ENCODE peak calls at places on chromosomes 4 and X, in ten cellular contexts. L is upper lobe of right lung; N is mucosa of descending colon; W is tibial nerve; P is CD4-positive, alpha-beta T cell; Z is ovary; S is colonic mucosa; O is body of pancreas; J is tibial artery; H is foreskin keratinocyte. E is an unnamed sample.

GRCh38 chr4:84920591-84920990 is 45.9 kb downstream of the WDFY3 start:
- DNase-seq in P (no peak), N (no peak), J (peak; percentile 28), H (peak; percentile 55), O (no peak), S (no peak), Z (no peak), W (no peak), L (no peak), E (no peak)

GRCh38 chr4:30402276-30402675 is 317.9 kb upstream of the PCDH7 start:
- DNase-seq in W (no peak), H (peak; percentile 38), P (no peak), O (no peak), Z (no peak), L (no peak), N (no peak), S (no peak), J (no peak), E (no peak)

GRCh38 chrX:38968817-38969216 is 167.6 kb downstream of the MID1IP1 start:
- DNase-seq in Z (no peak), J (peak; percentile 27), N (no peak), H (no peak), P (no peak), S (no peak), W (no peak), O (no peak), L (no peak), E (no peak)

GRCh38 chrX:56068274-56068758 is 163.8 kb upstream of the KLF8 start:
- DNase-seq in W (no peak), H (no peak), S (no peak), P (peak; percentile 5), L (no peak), J (no peak), O (no peak), N (peak; percentile 5), Z (no peak), E (no peak)

GRCh38 chrX:128884430-128884829 is 638.9 kb downstream of the SMARCA1 start:
- DNase-seq in L (no peak), N (no peak), W (no peak), O (no peak), Z (no peak), H (no peak), P (no peak), S (no peak), J (no peak), E (no peak)

GRCh38 chrX:21374994-21375794 is 976 bp downstream of the CNKSR2 start:
- DNase-seq in L (no peak), Z (no peak), P (no peak), O (no peak), W (no peak), S (no peak), J (no peak), N (no peak), H (no peak), E (no peak)

GRCh38 chrX:22340022-22340616 is 67.4 kb downstream of the CBLL2 start:
- DNase-seq in H (peak; percentile 26), S (no peak), L (no peak), P (no peak), W (no peak), O (no peak), J (no peak), Z (no peak), N (no peak), E (no peak)

GRCh38 chrX:24371391-24371972 is 11.0 kb downstream of the SUPT20HL1 start:
- DNase-seq in P (peak; percentile 54), N (peak; percentile 78), Z (peak; percentile 63), J (peak; percentile 62), W (peak; percentile 76), H (peak; percentile 13), S (peak; percentile 70), O (peak; percentile 80), L (no peak), E (peak; percentile 83)

GRCh38 chrX:153968754-153969124 is 2.9 kb downstream of the HCFC1 start:
- DNase-seq in H (no peak), P (peak; percentile 33), S (no peak), J (no peak), L (no peak), Z (no peak), W (no peak), N (no peak), O (no peak), E (no peak)

GRCh38 chr4:156329779-156330178 is 376.1 kb upstream of the CTSO start:
- DNase-seq in P (no peak), J (no peak), Z (no peak), O (no peak), L (no peak), N (no peak), W (no peak), H (no peak), S (no peak), E (no peak)

GRCh38 chr4:153447175-153447887 is 18.8 kb upstream of the TMEM131L start:
- DNase-seq in N (no peak), L (no peak), W (no peak), H (no peak), P (no peak), J (no peak), O (no peak), S (no peak), Z (no peak), E (no peak)

GRCh38 chr4:84957509-84958420 is 8.7 kb downstream of the WDFY3 start:
- DNase-seq in N (no peak), J (no peak), Z (no peak), L (no peak), O (no peak), P (no peak), S (no peak), W (no peak), H (no peak), E (no peak)

GRCh38 chr4:158624889-158625478 is 46.7 kb downstream of the C4orf46 start:
- DNase-seq in H (peak; percentile 51), O (peak; percentile 7), P (no peak), W (peak; percentile 57), J (no peak), Z (no peak), N (peak; percentile 40), S (peak; percentile 18), L (no peak), E (peak; percentile 24)

GRCh38 chrX:17170973-17171372 is 204.0 kb upstream of the NHS start:
- DNase-seq in W (no peak), H (no peak), O (no peak), N (no peak), P (no peak), S (no peak), L (no peak), Z (peak; percentile 78), J (no peak), E (no peak)

GRCh38 chrX:120463241-120463640 is 5.9 kb downstream of the LAMP2 start:
- DNase-seq in H (no peak), Z (no peak), S (no peak), P (no peak), J (peak; percentile 33), L (no peak), W (peak; percentile 40), O (no peak), N (peak; percentile 14), E (no peak)

GRCh38 chrX:107596651-107597050 is 31.7 kb upstream of the PRPS1 start:
- DNase-seq in J (no peak), L (no peak), S (no peak), Z (no peak), H (peak; percentile 27), W (no peak), O (no peak), N (no peak), P (no peak), E (no peak)

GRCh38 chrX:102934624-102935023 is 2.4 kb upstream of the RAB40AL start:
- DNase-seq in W (peak; percentile 10), J (peak; percentile 20), O (peak; percentile 58), P (no peak), N (peak; percentile 36), H (peak; percentile 11), S (peak; percentile 24), L (no peak), Z (no peak), E (peak; percentile 47)

DNA sequence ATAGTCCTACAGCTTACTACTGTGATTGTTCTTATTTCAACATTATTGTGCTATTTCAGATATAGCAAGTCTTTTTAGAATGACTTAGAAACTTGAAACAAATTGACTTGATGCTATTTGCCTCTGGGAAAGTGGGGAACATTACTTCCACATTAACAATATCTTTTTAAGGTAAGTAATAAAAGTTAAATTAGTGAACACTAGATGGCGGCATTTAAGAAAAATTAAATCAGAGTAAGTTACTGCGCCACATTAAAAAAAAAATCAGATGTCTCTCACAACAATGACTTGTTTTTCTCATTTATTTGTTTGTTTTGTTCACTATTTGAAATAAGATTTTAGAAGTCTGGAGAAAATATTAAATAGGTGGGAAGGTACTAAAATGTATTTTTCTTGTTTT is 1026.9 kb upstream of the SLIT2 start:
- DNase-seq in L (no peak), H (peak; percentile 16), O (no peak), Z (no peak), J (no peak), N (no peak), W (no peak), P (no peak), S (no peak), E (peak; percentile 9)
- TF ChIP-seq CTCF in L (peak; percentile 43), H (peak; percentile 62), O (peak; percentile 17), Z (no peak), J (peak; percentile 28), N (no peak), W (no peak), P (no peak), S (no peak), E (peak; percentile 39)

DNA sequence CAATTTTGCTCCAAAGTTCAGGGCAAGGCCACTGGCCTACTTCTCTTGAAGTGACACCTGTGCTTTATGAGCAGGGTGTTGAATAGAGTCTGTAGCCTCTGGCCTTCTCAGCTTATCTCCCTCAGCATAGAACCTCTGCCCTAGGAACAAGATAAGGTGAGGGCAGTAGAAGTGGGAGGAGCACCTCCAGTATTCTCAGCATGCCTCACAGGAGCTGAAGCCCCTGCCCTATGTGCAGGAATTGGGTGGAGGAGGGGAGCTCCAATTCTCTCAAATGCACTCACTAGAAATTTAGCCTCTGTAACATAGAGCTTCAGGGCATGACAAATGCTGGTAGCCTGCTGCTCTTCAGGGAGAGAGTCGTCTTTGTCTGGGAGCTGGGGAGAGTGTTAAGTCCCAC is 479.3 kb downstream of the IL1RAPL1 start:
- DNase-seq in L (no peak), O (no peak), P (no peak), H (no peak), J (no peak), Z (no peak), S (no peak), W (no peak), N (no peak), E (no peak)
- TF ChIP-seq CTCF in L (no peak), O (no peak), P (no peak), H (no peak), J (no peak), Z (no peak), S (no peak), W (no peak), N (no peak), E (no peak)

GRCh38 chr4:74714731-74715130 is 79.6 kb downstream of the BTC start:
- DNase-seq in J (no peak), N (no peak), H (no peak), W (no peak), S (no peak), L (no peak), Z (no peak), P (no peak), O (no peak), E (no peak)
- TF ChIP-seq CTCF in J (no peak), N (no peak), H (no peak), W (no peak), S (no peak), L (no peak), Z (no peak), P (no peak), O (no peak), E (no peak)

GRCh38 chr4:177547985-177548384 is 105.7 kb upstream of the AGA start:
- DNase-seq in Z (no peak), P (no peak), L (no peak), N (no peak), S (no peak), O (no peak), J (no peak), H (no peak), W (no peak), E (no peak)

GRCh38 chr4:177546745-177547144 is 104.5 kb upstream of the AGA start:
- DNase-seq in N (no peak), Z (no peak), O (no peak), J (no peak), P (no peak), S (no peak), H (peak; percentile 48), W (no peak), L (no peak), E (no peak)
- TF ChIP-seq CTCF in N (no peak), Z (no peak), O (no peak), J (no peak), P (no peak), S (no peak), H (peak; percentile 64), W (no peak), L (no peak), E (no peak)

E was measured in GM13977.